ENCODE peak calls at places on chromosome 1, in four cellular contexts. Y is ascending aorta, D is RWPE1, I is Daoy. J is an unnamed sample.

GRCh38 chr1:214386747-214387146 is 105.8 kb downstream of the SMYD2 start:
- DNase-seq in D (peak), I (peak), Y (no peak), J (peak)

GRCh38 chr1:3319874-3320245 is 134.6 kb upstream of the ARHGEF16 start:
- DNase-seq in I (peak), Y (no peak), D (peak), J (peak)

GRCh38 chr1:7418442-7419080 is 352.5 kb upstream of the VAMP3 start:
- DNase-seq in I (no peak), Y (peak), D (no peak), J (no peak)

GRCh38 chr1:117067528-117068370 is 7.6 kb downstream of the TTF2 start:
- DNase-seq in D (peak), I (peak), Y (no peak), J (peak)

GRCh38 chr1:53111073-53111556 is 31.3 kb downstream of the SLC1A7 start:
- DNase-seq in I (no peak), Y (no peak), D (no peak), J (no peak)

GRCh38 chr1:9539165-9539828 is at the start of gene SLC25A33:
- DNase-seq in Y (peak), I (peak), D (peak), J (peak)

GRCh38 chr1:65762081-65762862 is 30.4 kb upstream of the PDE4B start:
- DNase-seq in D (peak), I (peak), Y (no peak), J (peak)

GRCh38 chr1:1406101-1406820 is 832 bp downstream of the MRPL20 start:
- DNase-seq in D (no peak), I (no peak), Y (no peak), J (no peak)

GRCh38 chr1:16267690-16268180 is 30.8 kb upstream of the CPLANE2 start:
- DNase-seq in I (no peak), Y (no peak), D (no peak), J (no peak)

GRCh38 chr1:81513796-81514354 is 286.9 kb upstream of the ADGRL2 start:
- DNase-seq in Y (no peak), I (peak), D (no peak), J (no peak)

GRCh38 chr1:246836169-246836568 is 95.6 kb downstream of the AHCTF1 start:
- DNase-seq in D (no peak), Y (no peak), I (peak), J (peak)

GRCh38 chr1:66532798-66533783 is 862 bp upstream of the SGIP1 start:
- DNase-seq in Y (peak), I (no peak), D (no peak), J (peak)

GRCh38 chr1:172812118-172812517 is 153.2 kb downstream of the FASLG start:
- DNase-seq in I (no peak), D (no peak), Y (no peak), J (no peak)

GRCh38 chr1:197675475-197676324 is 99.6 kb downstream of the DENND1B start:
- DNase-seq in D (peak), Y (no peak), I (no peak), J (no peak)

GRCh38 chr1:4674117-4674516 is 19.7 kb downstream of the AJAP1 start:
- DNase-seq in D (no peak), I (no peak), Y (no peak), J (no peak)

GRCh38 chr1:64363616-64364015 is 106.3 kb upstream of the CACHD1 start:
- DNase-seq in Y (no peak), I (no peak), D (no peak), J (no peak)

GRCh38 chr1:209835782-209836298 is 8.1 kb downstream of the UTP25 start:
- DNase-seq in Y (no peak), I (no peak), D (no peak), J (peak)

J was measured in M059J.